ENCODE peak calls at places on chromosomes 3 and 15, in five cellular contexts. E, S, B, K and H are unnamed samples.

GRCh38 chr3:22392859-22393258 is 641.8 kb upstream of the ZNF385D start:
- DNase-seq in E (no peak), K (no peak), B (no peak), S (no peak), H (no peak)

GRCh38 chr15:77580991-77581682 is 51.6 kb downstream of the LINGO1 start:
- DNase-seq in B (no peak), E (no peak), K (no peak), S (no peak), H (peak)

GRCh38 chr3:194245975-194246561 is 105.1 kb downstream of the CPN2 start:
- DNase-seq in E (peak), K (no peak), B (no peak), S (no peak), H (peak)

GRCh38 chr3:188431553-188431952 is 277.6 kb downstream of the LPP start:
- DNase-seq in B (no peak), E (no peak), K (no peak), S (no peak), H (no peak)

GRCh38 chr15:92914103-92914499 is 14.0 kb downstream of the CHD2 start:
- DNase-seq in S (no peak), E (peak), B (no peak), K (no peak), H (no peak)

GRCh38 chr3:14550181-14550580 is 10.0 kb upstream of the GRIP2 start:
- DNase-seq in K (no peak), S (no peak), B (no peak), E (no peak), H (no peak)

GRCh38 chr15:85515212-85515611 is 134.8 kb downstream of the AKAP13 start:
- DNase-seq in B (no peak), K (no peak), E (no peak), S (no peak), H (no peak)

GRCh38 chr15:41809526-41810220 is 18.2 kb upstream of the JMJD7 start:
- DNase-seq in E (no peak), B (no peak), S (no peak), K (no peak), H (no peak)

GRCh38 chr3:184540777-184541681 is 20.6 kb upstream of the EPHB3 start:
- DNase-seq in B (peak), K (peak), S (peak), E (peak), H (peak)

GRCh38 chr3:177836671-177837070 is 639.4 kb upstream of the TBL1XR1 start:
- DNase-seq in S (no peak), K (no peak), E (no peak), B (no peak), H (no peak)

GRCh38 chr15:59791646-59792208 is 102.6 kb upstream of the BNIP2 start:
- DNase-seq in B (no peak), K (no peak), S (no peak), E (no peak), H (no peak)

GRCh38 chr15:39621210-39621609 is 40.3 kb downstream of the THBS1 start:
- DNase-seq in E (no peak), B (no peak), S (no peak), K (no peak), H (no peak)

GRCh38 chr3:55128201-55128870 is 200.5 kb upstream of the LRTM1 start:
- DNase-seq in K (no peak), B (no peak), S (no peak), E (no peak), H (no peak)

GRCh38 chr15:45197512-45197911 is 9.7 kb upstream of the SHF start:
- DNase-seq in B (no peak), K (no peak), E (no peak), S (no peak), H (no peak)

GRCh38 chr3:178352300-178353021 is 183.8 kb upstream of the KCNMB2 start:
- DNase-seq in S (no peak), E (peak), B (peak), K (no peak), H (no peak)

GRCh38 chr3:183181606-183182005 is 19.1 kb upstream of the LAMP3 start:
- DNase-seq in B (no peak), S (no peak), K (no peak), E (no peak), H (no peak)

GRCh38 chr3:155553800-155554199 is 191.1 kb downstream of the PLCH1 start:
- DNase-seq in E (no peak), K (no peak), B (no peak), S (no peak), H (no peak)

GRCh38 chr15:56916825-56917477 is 1.5 kb upstream of the TCF12 start:
- DNase-seq in K (no peak), B (no peak), S (no peak), E (no peak), H (no peak)

GRCh38 chr3:16906679-16907078 is 21.9 kb downstream of the PLCL2 start:
- DNase-seq in E (no peak), S (no peak), K (no peak), B (no peak), H (no peak)

GRCh38 chr15:67174864-67175573 is 79.4 kb downstream of the AAGAB start:
- DNase-seq in K (no peak), S (no peak), B (peak), E (peak), H (no peak)

GRCh38 chr3:79257811-79258210 is 510.0 kb downstream of the ROBO1 start:
- DNase-seq in S (no peak), K (no peak), B (no peak), E (no peak), H (no peak)